ENCODE peak calls at places on chromosomes 7 and 10, in four cellular contexts. A is GM10248, C is endodermal cell, M is fibroblast of lung. W is an unnamed sample.

GRCh38 chr10:110857265-110858158 is 14.2 kb upstream of the PDCD4 start:
- DNase-seq in A (no peak), C (peak; percentile 59), M (peak; percentile 60), W (peak; percentile 60)

GRCh38 chr10:31929260-31929985 is 792 bp upstream of the ARHGAP12 start:
- DNase-seq in A (peak; percentile 32), C (peak; percentile 84), M (peak; percentile 41), W (peak; percentile 38)

GRCh38 chr7:131242123-131242650 is 85.5 kb upstream of the MKLN1 start:
- DNase-seq in A (no peak), C (no peak), M (no peak), W (no peak)

GRCh38 chr7:88111136-88111748 is 108.6 kb downstream of the SRI start:
- DNase-seq in A (peak; percentile 45), C (no peak), M (peak; percentile 46), W (no peak)

GRCh38 chr10:66349726-66350125 is 576.1 kb upstream of the LRRTM3 start:
- DNase-seq in A (no peak), C (no peak), M (peak; percentile 44), W (no peak)

GRCh38 chr7:129779602-129780256 is 168.2 kb downstream of the NRF1 start:
- DNase-seq in A (peak; percentile 68), C (no peak), M (no peak), W (peak; percentile 47)

GRCh38 chr10:86291616-86292340 is 74.8 kb downstream of the GRID1 start:
- DNase-seq in A (no peak), C (peak; percentile 84), M (no peak), W (no peak)

GRCh38 chr10:3708830-3709229 is 76.2 kb downstream of the KLF6 start:
- DNase-seq in A (no peak), C (no peak), M (peak; percentile 52), W (no peak)

GRCh38 chr10:22612316-22612715 is 102.1 kb downstream of the PIP4K2A start:
- DNase-seq in A (no peak), C (no peak), M (no peak), W (peak; percentile 39)

GRCh38 chr7:55279080-55279845 is 85.9 kb upstream of the LANCL2 start:
- DNase-seq in A (no peak), C (no peak), M (no peak), W (no peak)

GRCh38 chr7:102009628-102010027 is 192.2 kb downstream of the CUX1 start:
- DNase-seq in A (no peak), C (no peak), M (peak; percentile 82), W (no peak)

GRCh38 chr10:93384006-93384405 is 98.1 kb downstream of the MYOF start:
- DNase-seq in A (no peak), C (no peak), M (no peak), W (no peak)

GRCh38 chr7:18049262-18049661 is 21.6 kb upstream of the PRPS1L1 start:
- DNase-seq in A (no peak), C (no peak), M (no peak), W (no peak)

GRCh38 chr7:99614495-99614894 is 2.3 kb upstream of the ZSCAN25 start:
- DNase-seq in A (no peak), C (no peak), M (no peak), W (no peak)

GRCh38 chr10:78432582-78432981 is 398.9 kb downstream of the RPS24 start:
- DNase-seq in A (no peak), C (peak; percentile 53), M (no peak), W (no peak)

GRCh38 chr10:124742418-124743187 is 1.6 kb downstream of the FAM53B start:
- DNase-seq in A (no peak), C (peak; percentile 76), M (peak; percentile 39), W (no peak)

GRCh38 chr10:78491812-78492211 is 458.1 kb downstream of the RPS24 start:
- DNase-seq in A (no peak), C (no peak), M (peak; percentile 45), W (peak; percentile 24)

GRCh38 chr10:23319835-23320234 is 24.8 kb downstream of the C10orf67 start:
- DNase-seq in A (no peak), C (no peak), M (no peak), W (no peak)

GRCh38 chr7:81624021-81624630 is 145.7 kb downstream of the HGF start:
- DNase-seq in A (no peak), C (no peak), M (peak; percentile 77), W (no peak)

GRCh38 chr10:98224509-98224908 is 43.5 kb downstream of the LOXL4 start:
- DNase-seq in A (no peak), C (no peak), M (peak; percentile 26), W (no peak)

GRCh38 chr7:88027724-88028123 is 93.7 kb downstream of the ADAM22 start:
- DNase-seq in A (no peak), C (no peak), M (no peak), W (no peak)

GRCh38 chr10:103504181-103504783 is 10.8 kb downstream of the NEURL1 start:
- DNase-seq in A (no peak), C (peak; percentile 78), M (peak; percentile 98), W (peak; percentile 65)

GRCh38 chr7:412313-412710 is 107.3 kb downstream of the PDGFA start:
- DNase-seq in A (no peak), C (peak; percentile 31), M (no peak), W (no peak)

GRCh38 chr7:15687645-15688025 is 1.2 kb upstream of the MEOX2 start:
- DNase-seq in A (no peak), C (peak; percentile 83), M (no peak), W (no peak)

GRCh38 chr7:93048136-93048930 is 69.4 kb downstream of the SAMD9 start:
- DNase-seq in A (no peak), C (no peak), M (peak; percentile 18), W (no peak)

GRCh38 chr10:29957887-29958330 is 101.5 kb downstream of the JCAD start:
- DNase-seq in A (no peak), C (no peak), M (peak; percentile 84), W (no peak)

GRCh38 chr10:74056081-74056818 is 58.3 kb downstream of the VCL start:
- DNase-seq in A (no peak), C (no peak), M (peak; percentile 89), W (peak; percentile 38)

GRCh38 chr10:74063256-74063655 is 65.3 kb downstream of the VCL start:
- DNase-seq in A (no peak), C (no peak), M (peak; percentile 74), W (no peak)

GRCh38 chr10:74058071-74058470 is 60.2 kb downstream of the VCL start:
- DNase-seq in A (no peak), C (no peak), M (no peak), W (no peak)

GRCh38 chr10:74055383-74056065 is 57.6 kb downstream of the VCL start:
- DNase-seq in A (no peak), C (no peak), M (no peak), W (no peak)

DNA sequence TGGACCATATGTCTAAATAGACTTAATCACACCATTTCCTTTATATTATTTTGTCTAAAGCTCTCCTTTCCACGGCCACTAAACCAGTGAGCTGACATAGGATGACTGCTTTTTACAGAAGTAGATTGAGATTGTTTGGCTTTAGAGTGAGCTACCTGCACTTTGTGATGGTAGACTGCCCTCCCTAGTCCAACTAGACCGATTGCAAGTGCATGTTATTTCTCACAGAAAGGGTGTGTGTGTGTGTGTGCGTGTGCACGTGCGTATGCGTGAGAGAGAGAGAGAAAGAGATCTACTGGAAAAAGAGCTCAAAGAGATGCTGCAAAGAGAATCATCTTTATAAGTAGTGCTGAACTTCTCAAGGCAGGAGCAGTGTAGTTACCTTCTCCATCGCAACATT is 60.7 kb downstream of the VCL start:
- DNase-seq in A (peak; percentile 29), C (no peak), M (no peak), W (peak; percentile 50)
- TF ChIP-seq CTCF in A (peak; percentile 53), C (peak; percentile 35), M (no peak), W (no peak)

GRCh38 chr10:84138478-84139125 is 707 bp upstream of the GHITM start:
- DNase-seq in A (peak; percentile 14), C (no peak), M (no peak), W (peak; percentile 65)
- TF ChIP-seq CTCF in A (no peak), C (no peak), M (no peak), W (no peak)

GRCh38 chr10:47063858-47064257 is 152.6 kb downstream of the PTPN20 start:
- DNase-seq in A (no peak), C (no peak), M (no peak), W (no peak)

GRCh38 chr10:47061776-47062175 is 150.5 kb downstream of the PTPN20 start:
- DNase-seq in A (no peak), C (peak; percentile 7), M (no peak), W (no peak)

GRCh38 chr10:47060993-47061500 is 149.8 kb downstream of the PTPN20 start:
- DNase-seq in A (no peak), C (peak; percentile 18), M (no peak), W (no peak)

GRCh38 chr10:47060356-47060755 is 149.1 kb downstream of the PTPN20 start:
- DNase-seq in A (no peak), C (peak; percentile 22), M (no peak), W (no peak)

GRCh38 chr10:47062801-47063200 is 151.6 kb downstream of the PTPN20 start:
- DNase-seq in A (no peak), C (peak; percentile 71), M (no peak), W (no peak)
- TF ChIP-seq CTCF in A (no peak), C (peak; percentile 74), M (peak; percentile 38), W (no peak)

DNA sequence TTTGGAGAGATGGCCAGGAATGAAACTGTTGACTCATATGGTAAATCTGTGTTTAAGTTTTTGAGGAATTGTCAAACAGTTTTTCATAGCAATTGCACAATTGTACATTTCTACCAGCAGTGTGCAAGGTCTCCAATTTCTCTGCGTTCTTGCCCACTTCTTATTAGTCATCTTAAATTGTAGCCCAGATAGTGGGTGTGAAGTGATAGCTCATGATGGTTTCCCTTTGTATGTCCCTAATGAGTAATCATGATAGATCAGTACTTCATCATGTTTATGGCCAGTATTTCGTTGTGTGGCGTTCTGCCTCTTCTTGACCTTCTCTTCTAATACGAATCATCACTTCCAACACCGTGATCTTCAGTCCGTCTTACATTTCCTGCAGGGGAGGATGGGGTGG is 136.3 kb downstream of the DOCK1 start:
- DNase-seq in A (no peak), C (no peak), M (peak; percentile 89), W (no peak)
- TF ChIP-seq CTCF in A (no peak), C (no peak), M (no peak), W (no peak)

DNA sequence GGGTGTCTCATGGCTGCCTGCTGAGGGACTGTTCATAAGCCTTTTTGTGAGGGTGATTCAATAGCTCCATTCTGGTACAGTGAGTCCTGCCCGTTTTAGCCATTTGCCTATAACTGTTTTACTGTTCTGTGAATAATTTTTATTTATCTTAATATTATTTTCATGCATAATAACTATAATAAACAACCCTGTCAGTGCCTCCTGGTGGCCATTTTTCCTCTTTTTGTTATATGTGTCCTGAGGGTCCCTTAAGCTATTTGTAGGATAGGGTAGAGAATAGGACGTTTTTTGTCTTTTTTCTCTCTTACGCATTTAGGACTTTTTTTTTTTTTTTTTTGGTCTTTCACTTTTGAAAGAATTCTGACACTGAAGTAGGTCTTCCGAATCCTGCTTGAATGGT is 2.9 kb downstream of the C1QL3 start:
- DNase-seq in A (no peak), C (no peak), M (no peak), W (no peak)
- TF ChIP-seq CTCF in A (peak; percentile 19), C (peak; percentile 71), M (peak; percentile 26), W (no peak)

GRCh38 chr10:10055656-10056445 is 961.8 kb upstream of the CELF2 start:
- DNase-seq in A (no peak), C (no peak), M (peak; percentile 25), W (no peak)

GRCh38 chr10:10053051-10053450 is 964.6 kb upstream of the CELF2 start:
- DNase-seq in A (no peak), C (no peak), M (peak; percentile 13), W (no peak)

GRCh38 chr10:10056958-10057357 is 960.7 kb upstream of the CELF2 start:
- DNase-seq in A (no peak), C (no peak), M (peak; percentile 5), W (no peak)
- TF ChIP-seq CTCF in A (no peak), C (peak; percentile 64), M (no peak), W (no peak)